ENCODE peak calls at places on chromosomes 2 and 18, in ten cellular contexts. One of them, this sample, is unnamed.

GRCh38 chr2:104857262-104858221 is 3.6 kb downstream of the POU3F3 start:
- DNase-seq in ovary: no peak
- DNase-seq in AG04449: no peak
- DNase-seq in endodermal cell: no peak
- DNase-seq in right lobe of liver: no peak
- DNase-seq in left ventricle myocardium inferior: no peak
- DNase-seq in glutamatergic neuron: no peak
- DNase-seq in GM20000: peak; percentile 39
- DNase-seq in IMR-90: no peak
- DNase-seq in fibroblast of mammary gland: no peak
- DNase-seq in this sample: peak; percentile 26

GRCh38 chr2:119929537-119929936 is 83.3 kb upstream of the EPB41L5 start:
- DNase-seq in ovary: no peak
- DNase-seq in AG04449: no peak
- DNase-seq in endodermal cell: no peak
- DNase-seq in right lobe of liver: no peak
- DNase-seq in left ventricle myocardium inferior: no peak
- DNase-seq in glutamatergic neuron: no peak
- DNase-seq in GM20000: no peak
- DNase-seq in IMR-90: no peak
- DNase-seq in fibroblast of mammary gland: no peak
- DNase-seq in this sample: no peak

GRCh38 chr2:136131961-136132839 is 14.3 kb upstream of the CXCR4 start:
- DNase-seq in ovary: no peak
- DNase-seq in AG04449: no peak
- DNase-seq in endodermal cell: no peak
- DNase-seq in right lobe of liver: no peak
- DNase-seq in left ventricle myocardium inferior: no peak
- DNase-seq in glutamatergic neuron: no peak
- DNase-seq in GM20000: peak; percentile 79
- DNase-seq in IMR-90: no peak
- DNase-seq in fibroblast of mammary gland: no peak
- DNase-seq in this sample: peak; percentile 82

GRCh38 chr18:9688036-9688741 is 19.9 kb upstream of the RAB31 start:
- DNase-seq in ovary: no peak
- DNase-seq in AG04449: no peak
- DNase-seq in endodermal cell: no peak
- DNase-seq in right lobe of liver: no peak
- DNase-seq in left ventricle myocardium inferior: no peak
- DNase-seq in glutamatergic neuron: no peak
- DNase-seq in GM20000: no peak
- DNase-seq in IMR-90: peak; percentile 77
- DNase-seq in fibroblast of mammary gland: peak; percentile 69
- DNase-seq in this sample: no peak

GRCh38 chr2:57543211-57543610 is 503.4 kb upstream of the VRK2 start:
- DNase-seq in ovary: no peak
- DNase-seq in AG04449: no peak
- DNase-seq in endodermal cell: no peak
- DNase-seq in right lobe of liver: no peak
- DNase-seq in left ventricle myocardium inferior: no peak
- DNase-seq in glutamatergic neuron: no peak
- DNase-seq in GM20000: no peak
- DNase-seq in IMR-90: no peak
- DNase-seq in fibroblast of mammary gland: no peak
- DNase-seq in this sample: no peak

GRCh38 chr2:36733215-36733614 is 36.7 kb downstream of the VIT start:
- DNase-seq in ovary: no peak
- DNase-seq in AG04449: no peak
- DNase-seq in endodermal cell: no peak
- DNase-seq in right lobe of liver: no peak
- DNase-seq in left ventricle myocardium inferior: peak; percentile 26
- DNase-seq in glutamatergic neuron: no peak
- DNase-seq in GM20000: no peak
- DNase-seq in IMR-90: no peak
- DNase-seq in fibroblast of mammary gland: no peak
- DNase-seq in this sample: no peak

GRCh38 chr2:30979822-30980245 is 158.4 kb downstream of the GALNT14 start:
- DNase-seq in ovary: peak; percentile 58
- DNase-seq in AG04449: peak; percentile 33
- DNase-seq in endodermal cell: peak; percentile 64
- DNase-seq in right lobe of liver: no peak
- DNase-seq in left ventricle myocardium inferior: peak; percentile 20
- DNase-seq in glutamatergic neuron: no peak
- DNase-seq in GM20000: no peak
- DNase-seq in IMR-90: peak; percentile 13
- DNase-seq in fibroblast of mammary gland: peak; percentile 71
- DNase-seq in this sample: no peak

GRCh38 chr2:233980955-233981555 is 63.9 kb downstream of the TRPM8 start:
- DNase-seq in ovary: no peak
- DNase-seq in AG04449: no peak
- DNase-seq in endodermal cell: no peak
- DNase-seq in right lobe of liver: no peak
- DNase-seq in left ventricle myocardium inferior: no peak
- DNase-seq in glutamatergic neuron: no peak
- DNase-seq in GM20000: no peak
- DNase-seq in IMR-90: no peak
- DNase-seq in fibroblast of mammary gland: no peak
- DNase-seq in this sample: no peak

GRCh38 chr2:42979416-42979869 is 187.1 kb upstream of the HAAO start:
- DNase-seq in ovary: no peak
- DNase-seq in AG04449: no peak
- DNase-seq in endodermal cell: peak; percentile 75
- DNase-seq in right lobe of liver: peak; percentile 69
- DNase-seq in left ventricle myocardium inferior: no peak
- DNase-seq in glutamatergic neuron: no peak
- DNase-seq in GM20000: no peak
- DNase-seq in IMR-90: no peak
- DNase-seq in fibroblast of mammary gland: no peak
- DNase-seq in this sample: no peak
- TF ChIP-seq CTCF in ovary: no peak
- TF ChIP-seq CTCF in AG04449: no peak
- TF ChIP-seq CTCF in endodermal cell: peak; percentile 45
- TF ChIP-seq CTCF in right lobe of liver: peak; percentile 18
- TF ChIP-seq CTCF in left ventricle myocardium inferior: no peak
- TF ChIP-seq CTCF in glutamatergic neuron: no peak
- TF ChIP-seq CTCF in GM20000: no peak
- TF ChIP-seq CTCF in IMR-90: no peak
- TF ChIP-seq CTCF in fibroblast of mammary gland: no peak
- TF ChIP-seq CTCF in this sample: no peak

GRCh38 chr18:48896326-48896874 is 54.4 kb downstream of the SMAD7 start:
- DNase-seq in ovary: no peak
- DNase-seq in AG04449: no peak
- DNase-seq in endodermal cell: no peak
- DNase-seq in right lobe of liver: no peak
- DNase-seq in left ventricle myocardium inferior: no peak
- DNase-seq in glutamatergic neuron: no peak
- DNase-seq in GM20000: no peak
- DNase-seq in IMR-90: no peak
- DNase-seq in fibroblast of mammary gland: no peak
- DNase-seq in this sample: no peak

GRCh38 chr18:48899558-48900174 is 51.1 kb downstream of the SMAD7 start:
- DNase-seq in ovary: no peak
- DNase-seq in AG04449: no peak
- DNase-seq in endodermal cell: no peak
- DNase-seq in right lobe of liver: no peak
- DNase-seq in left ventricle myocardium inferior: no peak
- DNase-seq in glutamatergic neuron: no peak
- DNase-seq in GM20000: no peak
- DNase-seq in IMR-90: no peak
- DNase-seq in fibroblast of mammary gland: no peak
- DNase-seq in this sample: no peak

GRCh38 chr18:48896875-48897511 is 53.8 kb downstream of the SMAD7 start:
- DNase-seq in ovary: no peak
- DNase-seq in AG04449: no peak
- DNase-seq in endodermal cell: peak; percentile 91
- DNase-seq in right lobe of liver: peak; percentile 67
- DNase-seq in left ventricle myocardium inferior: peak; percentile 58
- DNase-seq in glutamatergic neuron: no peak
- DNase-seq in GM20000: peak; percentile 75
- DNase-seq in IMR-90: peak; percentile 17
- DNase-seq in fibroblast of mammary gland: peak; percentile 67
- DNase-seq in this sample: peak; percentile 73

GRCh38 chr18:48898521-48898920 is 52.2 kb downstream of the SMAD7 start:
- DNase-seq in ovary: no peak
- DNase-seq in AG04449: no peak
- DNase-seq in endodermal cell: no peak
- DNase-seq in right lobe of liver: no peak
- DNase-seq in left ventricle myocardium inferior: no peak
- DNase-seq in glutamatergic neuron: no peak
- DNase-seq in GM20000: no peak
- DNase-seq in IMR-90: no peak
- DNase-seq in fibroblast of mammary gland: no peak
- DNase-seq in this sample: no peak

DNA sequence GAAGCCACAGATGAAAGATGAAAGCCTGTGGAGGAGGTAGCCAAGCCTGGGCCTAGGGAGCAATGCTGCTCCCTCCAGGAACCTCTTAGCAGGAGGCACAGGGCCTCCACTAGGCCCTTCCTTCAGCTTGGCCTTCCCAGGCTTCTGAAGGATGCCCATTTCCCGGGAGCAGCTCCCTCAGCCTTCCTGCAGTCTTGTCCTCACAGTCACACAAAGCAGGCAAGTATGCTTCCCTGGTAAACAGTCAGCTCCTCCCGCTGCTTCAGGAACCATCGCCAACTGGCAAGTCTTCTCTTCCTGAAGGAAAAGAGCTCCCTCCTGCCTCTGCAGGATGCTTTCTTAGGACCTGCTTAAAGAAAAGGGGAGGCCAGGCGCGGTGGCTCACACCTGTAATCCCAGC is 53.2 kb downstream of the SMAD7 start:
- DNase-seq in ovary: no peak
- DNase-seq in AG04449: no peak
- DNase-seq in endodermal cell: no peak
- DNase-seq in right lobe of liver: no peak
- DNase-seq in left ventricle myocardium inferior: no peak
- DNase-seq in glutamatergic neuron: no peak
- DNase-seq in GM20000: no peak
- DNase-seq in IMR-90: peak; percentile 42
- DNase-seq in fibroblast of mammary gland: peak; percentile 30
- DNase-seq in this sample: no peak
- TF ChIP-seq CTCF in ovary: no peak
- TF ChIP-seq CTCF in AG04449: no peak
- TF ChIP-seq CTCF in endodermal cell: no peak
- TF ChIP-seq CTCF in right lobe of liver: no peak
- TF ChIP-seq CTCF in left ventricle myocardium inferior: no peak
- TF ChIP-seq CTCF in glutamatergic neuron: no peak
- TF ChIP-seq CTCF in GM20000: no peak
- TF ChIP-seq CTCF in IMR-90: no peak
- TF ChIP-seq CTCF in fibroblast of mammary gland: no peak
- TF ChIP-seq CTCF in this sample: no peak

DNA sequence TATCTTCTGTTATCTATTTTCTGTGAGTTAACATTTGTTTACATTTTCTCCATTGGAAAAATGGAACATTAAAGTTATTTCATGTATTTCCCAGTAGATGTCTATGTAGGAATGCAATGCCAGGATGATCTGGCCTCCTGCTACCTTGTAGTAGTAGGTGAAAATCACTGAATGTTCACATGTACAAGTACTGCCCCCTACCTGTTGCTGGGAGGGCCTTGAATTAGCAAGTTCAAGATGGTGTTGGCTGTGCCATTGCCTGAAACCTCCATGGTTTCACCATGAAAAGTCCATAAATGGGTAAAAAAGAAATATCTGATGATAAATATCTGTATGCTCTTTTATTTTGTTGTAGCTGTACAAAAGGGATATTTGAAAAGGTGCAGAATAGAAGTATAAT is 30.7 kb downstream of the XRCC5 start:
- DNase-seq in ovary: no peak
- DNase-seq in AG04449: no peak
- DNase-seq in endodermal cell: peak; percentile 65
- DNase-seq in right lobe of liver: no peak
- DNase-seq in left ventricle myocardium inferior: no peak
- DNase-seq in glutamatergic neuron: no peak
- DNase-seq in GM20000: peak; percentile 8
- DNase-seq in IMR-90: no peak
- DNase-seq in fibroblast of mammary gland: no peak
- DNase-seq in this sample: peak; percentile 18
- TF ChIP-seq CTCF in ovary: no peak
- TF ChIP-seq CTCF in AG04449: no peak
- TF ChIP-seq CTCF in endodermal cell: peak; percentile 77
- TF ChIP-seq CTCF in right lobe of liver: peak; percentile 48
- TF ChIP-seq CTCF in left ventricle myocardium inferior: no peak
- TF ChIP-seq CTCF in glutamatergic neuron: no peak
- TF ChIP-seq CTCF in GM20000: no peak
- TF ChIP-seq CTCF in IMR-90: peak; percentile 15
- TF ChIP-seq CTCF in fibroblast of mammary gland: peak; percentile 32
- TF ChIP-seq CTCF in this sample: peak; percentile 41

GRCh38 chr18:56298935-56299334 is 339.5 kb downstream of the TXNL1 start:
- DNase-seq in ovary: no peak
- DNase-seq in AG04449: peak; percentile 9
- DNase-seq in endodermal cell: no peak
- DNase-seq in right lobe of liver: no peak
- DNase-seq in left ventricle myocardium inferior: no peak
- DNase-seq in glutamatergic neuron: no peak
- DNase-seq in GM20000: no peak
- DNase-seq in IMR-90: peak; percentile 62
- DNase-seq in fibroblast of mammary gland: peak; percentile 57
- DNase-seq in this sample: no peak
- TF ChIP-seq CTCF in ovary: no peak
- TF ChIP-seq CTCF in AG04449: peak; percentile 22
- TF ChIP-seq CTCF in endodermal cell: peak; percentile 64
- TF ChIP-seq CTCF in right lobe of liver: no peak
- TF ChIP-seq CTCF in left ventricle myocardium inferior: no peak
- TF ChIP-seq CTCF in glutamatergic neuron: no peak
- TF ChIP-seq CTCF in GM20000: no peak
- TF ChIP-seq CTCF in IMR-90: peak; percentile 42
- TF ChIP-seq CTCF in fibroblast of mammary gland: peak; percentile 49
- TF ChIP-seq CTCF in this sample: no peak

DNA sequence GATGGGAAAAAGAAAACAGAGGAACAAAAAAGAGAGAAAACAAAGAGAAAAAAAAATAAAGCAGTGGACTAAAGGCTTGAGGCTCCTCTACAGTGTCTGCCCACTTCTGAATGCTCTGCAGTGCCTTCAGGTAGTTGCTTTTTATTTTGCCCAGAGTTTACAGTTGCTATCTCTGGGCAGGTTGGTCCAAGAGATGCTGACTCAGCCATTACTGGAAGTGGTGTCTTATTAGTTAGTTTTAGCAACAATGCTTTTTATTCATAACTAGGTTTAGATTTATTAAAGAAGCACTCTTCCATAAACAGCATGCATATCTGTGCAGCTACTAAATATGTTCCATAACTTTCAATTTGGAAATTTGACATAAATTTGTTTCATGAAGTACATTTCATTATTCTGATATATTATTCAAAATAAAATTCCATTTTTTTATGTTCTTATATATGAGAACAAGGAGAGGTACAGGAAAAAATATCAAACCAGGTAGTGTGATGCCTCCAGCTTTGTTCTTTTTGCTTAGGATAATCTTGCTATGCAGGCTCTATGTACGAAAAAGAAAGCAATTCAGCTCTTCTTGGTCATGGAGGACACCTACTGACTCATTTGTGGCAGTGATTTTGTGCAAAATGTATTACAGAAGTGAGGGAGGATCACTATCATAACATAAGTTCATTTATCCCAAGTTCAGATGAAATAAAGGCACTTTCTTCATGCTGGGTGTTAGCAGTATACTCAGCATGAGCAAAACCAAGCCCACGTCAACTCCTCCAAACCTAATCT is 69.5 kb downstream of the RPIA start:
- DNase-seq in ovary: no peak
- DNase-seq in AG04449: no peak
- DNase-seq in endodermal cell: no peak
- DNase-seq in right lobe of liver: no peak
- DNase-seq in left ventricle myocardium inferior: no peak
- DNase-seq in glutamatergic neuron: no peak
- DNase-seq in GM20000: no peak
- DNase-seq in IMR-90: no peak
- DNase-seq in fibroblast of mammary gland: no peak
- DNase-seq in this sample: no peak
- TF ChIP-seq CTCF in ovary: no peak
- TF ChIP-seq CTCF in AG04449: no peak
- TF ChIP-seq CTCF in endodermal cell: no peak
- TF ChIP-seq CTCF in right lobe of liver: no peak
- TF ChIP-seq CTCF in left ventricle myocardium inferior: no peak
- TF ChIP-seq CTCF in glutamatergic neuron: no peak
- TF ChIP-seq CTCF in GM20000: no peak
- TF ChIP-seq CTCF in IMR-90: no peak
- TF ChIP-seq CTCF in fibroblast of mammary gland: no peak
- TF ChIP-seq CTCF in this sample: no peak